ENCODE peak calls at places on chromosomes 4 and X, in four cellular contexts. X, H, N and U are unnamed samples.

GRCh38 chr4:181536753-181537434 is 706.3 kb upstream of the TENM3 start:
- DNase-seq in H (no peak), N (no peak), X (no peak), U (no peak)

GRCh38 chr4:182642831-182643230 is 274.4 kb downstream of the DCTD start:
- DNase-seq in N (peak; percentile 5), X (peak; percentile 66), H (no peak), U (no peak)

GRCh38 chr4:12884846-12885796 is 599.0 kb downstream of the RAB28 start:
- DNase-seq in H (no peak), X (no peak), N (peak; percentile 12), U (no peak)

GRCh38 chr4:85302756-85303155 is 172.2 kb upstream of the ARHGAP24 start:
- DNase-seq in H (no peak), N (no peak), X (no peak), U (no peak)

GRCh38 chr4:183443609-183444148 is 757 bp upstream of the CDKN2AIP start:
- DNase-seq in H (peak; percentile 57), X (peak; percentile 52), N (peak; percentile 92), U (peak; percentile 78)

GRCh38 chrX:124415115-124415798 is 68.9 kb downstream of the SH2D1A start:
- DNase-seq in X (no peak), H (no peak), N (no peak), U (no peak)

GRCh38 chr4:141246243-141246642 is 25.5 kb downstream of the ZNF330 start:
- DNase-seq in N (peak; percentile 56), H (no peak), X (peak; percentile 74), U (no peak)

GRCh38 chrX:129686422-129686948 is 31.7 kb upstream of the APLN start:
- DNase-seq in N (no peak), X (peak; percentile 5), H (no peak), U (no peak)

GRCh38 chr4:44638091-44638490 is 13.3 kb downstream of the YIPF7 start:
- DNase-seq in N (no peak), H (no peak), X (no peak), U (no peak)

GRCh38 chrX:72255445-72255844 is 16.6 kb upstream of the ERCC6L start:
- DNase-seq in X (no peak), H (no peak), N (no peak), U (peak; percentile 47)

GRCh38 chr4:146224331-146224966 is 10.1 kb downstream of the REELD1 start:
- DNase-seq in N (no peak), H (no peak), X (peak; percentile 26), U (no peak)

GRCh38 chr4:41154814-41155177 is 59.5 kb downstream of the APBB2 start:
- DNase-seq in X (no peak), N (no peak), H (no peak), U (no peak)

GRCh38 chr4:142846729-142847606 is 867 bp upstream of the INPP4B start:
- DNase-seq in X (no peak), H (peak; percentile 28), N (peak; percentile 68), U (peak; percentile 70)

GRCh38 chr4:106002979-106003378 is 107.7 kb downstream of the NPNT start:
- DNase-seq in N (no peak), X (no peak), H (no peak), U (no peak)

GRCh38 chrX:44651347-44651746 is 108.7 kb upstream of the FUNDC1 start:
- DNase-seq in X (no peak), H (no peak), N (peak; percentile 58), U (peak; percentile 28)

GRCh38 chr4:151700566-151701316 is 60.1 kb downstream of the GATB start:
- DNase-seq in H (no peak), N (no peak), X (no peak), U (no peak)

GRCh38 chrX:94914235-94914634 is 1240.2 kb downstream of the FAM133A start:
- DNase-seq in H (no peak), X (no peak), N (no peak), U (no peak)

GRCh38 chr4:89724716-89725115 is 112.2 kb downstream of the SNCA start:
- DNase-seq in N (peak; percentile 53), H (no peak), X (peak; percentile 91), U (no peak)

GRCh38 chr4:149555146-149555545 is 260.5 kb downstream of the IQCM start:
- DNase-seq in H (no peak), N (no peak), X (no peak), U (no peak)

GRCh38 chrX:53332204-53332603 is 50.8 kb upstream of the IQSEC2 start:
- DNase-seq in N (no peak), X (no peak), H (no peak), U (no peak)

GRCh38 chrX:103248553-103248952 is 6.4 kb downstream of the TCEAL8 start:
- DNase-seq in H (no peak), X (peak; percentile 10), N (no peak), U (no peak)

GRCh38 chr4:22778547-22779163 is 85.9 kb downstream of the GBA3 start:
- DNase-seq in H (no peak), N (no peak), X (no peak), U (peak; percentile 29)

GRCh38 chr4:143482753-143483362 is 30.6 kb upstream of the SMARCA5 start:
- DNase-seq in N (peak; percentile 42), X (peak; percentile 71), H (peak; percentile 34), U (no peak)

GRCh38 chr4:85486425-85487101 is 11.6 kb downstream of the ARHGAP24 start:
- DNase-seq in H (peak; percentile 28), X (no peak), N (peak; percentile 18), U (no peak)

GRCh38 chrX:9905288-9905687 is 61.9 kb upstream of the CLDN34 start:
- DNase-seq in N (no peak), X (peak; percentile 90), H (peak; percentile 35), U (no peak)

GRCh38 chr4:120003193-120003592 is 63.5 kb downstream of the MAD2L1 start:
- DNase-seq in N (no peak), X (no peak), H (no peak), U (no peak)

GRCh38 chr4:53591372-53591892 is at the start of gene LNX1:
- DNase-seq in H (peak; percentile 93), X (no peak), N (peak; percentile 95), U (peak; percentile 96)

GRCh38 chr4:149549911-149550310 is 265.7 kb downstream of the IQCM start:
- DNase-seq in H (no peak), X (no peak), N (peak; percentile 80), U (peak; percentile 62)

GRCh38 chrX:1657367-1658082 is 42.7 kb downstream of the ASMT start:
- DNase-seq in X (no peak), N (no peak), H (no peak), U (no peak)

GRCh38 chrX:119376312-119376711 is 22.8 kb upstream of the SLC25A43 start:
- DNase-seq in N (no peak), H (no peak), X (no peak), U (no peak)

GRCh38 chr4:169852481-169852880 is 94.7 kb upstream of the HPF1 start:
- DNase-seq in N (no peak), X (no peak), H (no peak), U (no peak)

GRCh38 chr4:7391637-7392437 is 42.9 kb downstream of the PSAPL1 start:
- DNase-seq in X (no peak), H (no peak), N (no peak), U (peak; percentile 19)

GRCh38 chrX:7055386-7056137 is 92.0 kb upstream of the STS start:
- DNase-seq in N (no peak), H (no peak), X (no peak), U (no peak)

GRCh38 chrX:5399403-5399802 is 829.3 kb downstream of the NLGN4X start:
- DNase-seq in X (no peak), N (no peak), H (no peak), U (no peak)

GRCh38 chrX:151871244-151871643 is 41.4 kb upstream of the MAGEA4 start:
- DNase-seq in H (peak; percentile 37), X (peak; percentile 52), N (no peak), U (no peak)

GRCh38 chr4:184647391-184648101 is 1.7 kb downstream of the CASP3 start:
- DNase-seq in N (peak; percentile 30), H (no peak), X (peak; percentile 62), U (no peak)

GRCh38 chr4:20487446-20487845 is 212.8 kb upstream of the PACRGL start:
- DNase-seq in N (no peak), H (no peak), X (no peak), U (no peak)

GRCh38 chr4:129474698-129475097 is 378.7 kb downstream of the C4orf33 start:
- DNase-seq in X (no peak), H (peak; percentile 8), N (peak; percentile 11), U (no peak)

GRCh38 chr4:129246850-129247542 is 151.0 kb downstream of the C4orf33 start:
- DNase-seq in X (no peak), H (no peak), N (no peak), U (no peak)

GRCh38 chr4:41373221-41373620 is 116.5 kb downstream of the UCHL1 start:
- DNase-seq in N (no peak), H (no peak), X (no peak), U (no peak)

GRCh38 chr4:25070512-25070911 is 39.8 kb upstream of the LGI2 start:
- DNase-seq in N (no peak), X (no peak), H (no peak), U (no peak)
- H3K9ac ChIP-seq in N (no peak overlapping the region), X (no peak overlapping the region), H (no peak overlapping the region), U (no peak overlapping the region)

GRCh38 chr4:48329976-48330375 is 11.4 kb upstream of the SLAIN2 start:
- DNase-seq in N (no peak), X (peak; percentile 91), H (no peak), U (no peak)

GRCh38 chr4:48332661-48333060 is 8.7 kb upstream of the SLAIN2 start:
- DNase-seq in X (no peak), N (no peak), H (no peak), U (no peak)

GRCh38 chr4:48331577-48332340 is 9.6 kb upstream of the SLAIN2 start:
- DNase-seq in X (peak; percentile 66), N (no peak), H (peak; percentile 93), U (no peak)

GRCh38 chr4:48333587-48333986 is 7.7 kb upstream of the SLAIN2 start:
- DNase-seq in N (no peak), X (no peak), H (no peak), U (no peak)

DNA sequence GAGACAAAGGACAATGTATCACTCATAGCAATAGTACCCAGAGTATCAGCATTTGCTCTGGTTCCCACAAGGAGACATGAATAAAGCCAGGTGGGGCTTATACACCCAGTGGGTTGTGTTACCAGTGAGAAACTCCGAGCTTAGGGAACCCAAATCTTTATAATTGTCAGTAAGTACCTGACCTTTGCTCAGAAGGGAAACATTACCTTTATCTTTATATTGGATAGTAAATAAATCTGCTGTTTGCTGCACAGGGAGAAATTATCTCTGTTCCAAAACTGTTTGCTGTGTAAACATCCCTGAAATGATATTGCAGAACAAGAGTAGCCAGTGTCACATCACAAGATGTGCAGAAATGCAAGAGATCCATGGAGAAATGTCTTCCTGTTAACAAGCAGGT is 12.1 kb upstream of the SLAIN2 start:
- DNase-seq in X (no peak), N (no peak), H (no peak), U (no peak)
- H2AK5ac ChIP-seq in X (peak overlapping the region; percentile 3), N (no peak overlapping the region), H (no peak overlapping the region), U (no peak overlapping the region)

GRCh38 chrX:70009970-70010369 is 39.8 kb downstream of the AWAT2 start:
- DNase-seq in X (no peak), N (no peak), H (no peak), U (no peak)

GRCh38 chrX:70013483-70014222 is 36.1 kb downstream of the AWAT2 start:
- DNase-seq in H (no peak), X (no peak), N (peak; percentile 8), U (no peak)

GRCh38 chrX:70016513-70016912 is 33.2 kb downstream of the AWAT2 start:
- DNase-seq in N (no peak), X (no peak), H (no peak), U (no peak)

GRCh38 chrX:70009049-70009448 is 40.7 kb downstream of the AWAT2 start:
- DNase-seq in N (no peak), H (no peak), X (no peak), U (no peak)

GRCh38 chrX:70012756-70013155 is 37.0 kb downstream of the AWAT2 start:
- DNase-seq in N (peak; percentile 50), H (no peak), X (no peak), U (no peak)
- H3K18ac ChIP-seq in N (no peak overlapping the region), H (no peak overlapping the region), X (no peak overlapping the region), U (no peak overlapping the region)

GRCh38 chr4:8831221-8832129 is 40.2 kb downstream of the HMX1 start:
- DNase-seq in N (no peak), H (no peak), X (no peak), U (no peak)
- H3K9ac ChIP-seq in N (no peak overlapping the region), H (no peak overlapping the region), X (no peak overlapping the region), U (no peak overlapping the region)